ENCODE peak calls at places on chromosomes 3 and 15, in five cellular contexts. A is A549, I is HepG2, S is K562, C is GM12878. Q is an unnamed sample.

GRCh38 chr3:194224536-194224935 is 88.6 kb downstream of the HES1 start:
- DNase-seq in A (no peak), I (no peak), S (no peak), C (no peak), Q (no peak)

GRCh38 chr15:23629234-23629805 is 18.3 kb downstream of the MAGEL2 start:
- DNase-seq in A (no peak), I (no peak), S (peak), C (no peak), Q (peak)

GRCh38 chr3:151386063-151386462 is 1.5 kb upstream of the P2RY12 start:
- DNase-seq in A (no peak), I (no peak), S (no peak), C (no peak), Q (no peak)

GRCh38 chr3:147945968-147946519 is 536.9 kb downstream of the ZIC1 start:
- DNase-seq in A (peak), I (peak), S (no peak), C (peak), Q (peak)

GRCh38 chr3:197239857-197240256 is 58.6 kb downstream of the DLG1 start:
- DNase-seq in A (no peak), I (no peak), S (no peak), C (no peak), Q (no peak)

GRCh38 chr3:37691213-37691830 is 170.4 kb upstream of the CTDSPL start:
- DNase-seq in A (no peak), I (no peak), S (no peak), C (no peak), Q (no peak)

GRCh38 chr3:73060302-73060723 is 1.1 kb upstream of the EBLN2 start:
- DNase-seq in A (no peak), I (no peak), S (no peak), C (no peak), Q (no peak)

GRCh38 chr15:49052662-49053061 is 6.4 kb upstream of the SECISBP2L start:
- DNase-seq in A (no peak), I (no peak), S (no peak), C (no peak), Q (no peak)

GRCh38 chr3:106119691-106120090 is 250.9 kb upstream of the CBLB start:
- DNase-seq in A (no peak), I (no peak), S (no peak), C (no peak), Q (peak)

GRCh38 chr3:120820748-120821147 is 78.2 kb downstream of the GTF2E1 start:
- DNase-seq in A (no peak), I (peak), S (no peak), C (no peak), Q (no peak)

GRCh38 chr15:34652726-34653033 is 69.2 kb upstream of the GOLGA8B start:
- DNase-seq in A (no peak), I (no peak), S (peak), C (no peak), Q (no peak)

GRCh38 chr3:12170207-12170606 is 11.5 kb upstream of the TIMP4 start:
- DNase-seq in A (no peak), I (no peak), S (no peak), C (no peak), Q (no peak)

GRCh38 chr3:190526787-190527767 is 13.2 kb downstream of the IL1RAP start:
- DNase-seq in A (no peak), I (peak), S (no peak), C (no peak), Q (no peak)

GRCh38 chr3:135576786-135577185 is 388.7 kb upstream of the PPP2R3A start:
- DNase-seq in A (no peak), I (no peak), S (no peak), C (no peak), Q (no peak)

GRCh38 chr3:104359546-104359945 is 1007.2 kb upstream of the ALCAM start:
- DNase-seq in A (no peak), I (no peak), S (no peak), C (no peak), Q (peak)

GRCh38 chr3:32705232-32705631 is 20.2 kb downstream of the CNOT10 start:
- DNase-seq in A (no peak), I (no peak), S (peak), C (no peak), Q (no peak)

GRCh38 chr15:89068325-89068784 is 19.9 kb upstream of the ABHD2 start:
- DNase-seq in A (no peak), I (no peak), S (peak), C (peak), Q (no peak)

GRCh38 chr15:29208352-29208751 is 61.3 kb downstream of the NSMCE3 start:
- DNase-seq in A (no peak), I (no peak), S (peak), C (no peak), Q (no peak)

GRCh38 chr3:131794766-131795381 is 239.9 kb downstream of the CPNE4 start:
- DNase-seq in A (peak), I (peak), S (peak), C (no peak), Q (peak)

GRCh38 chr3:129942296-129942695 is 32.2 kb upstream of the TRH start:
- DNase-seq in A (peak), I (peak), S (peak), C (no peak), Q (peak)

GRCh38 chr15:62241135-62241770 is 76.2 kb upstream of the C2CD4B start:
- DNase-seq in A (peak), I (peak), S (peak), C (no peak), Q (peak)

GRCh38 chr15:48580736-48581135 is 64.8 kb downstream of the FBN1 start:
- DNase-seq in A (no peak), I (no peak), S (no peak), C (no peak), Q (no peak)

GRCh38 chr3:134232146-134232545 is 18.5 kb downstream of the RYK start:
- DNase-seq in A (no peak), I (no peak), S (no peak), C (no peak), Q (no peak)

GRCh38 chr3:171556133-171556532 is 95.9 kb upstream of the TNIK start:
- DNase-seq in A (no peak), I (no peak), S (peak), C (no peak), Q (no peak)

GRCh38 chr15:64144565-64145281 is 6.8 kb upstream of the SNX22 start:
- DNase-seq in A (no peak), I (no peak), S (peak), C (peak), Q (no peak)

GRCh38 chr3:132229641-132230040 is 87.6 kb upstream of the ACP3 start:
- DNase-seq in A (no peak), I (no peak), S (no peak), C (no peak), Q (no peak)

GRCh38 chr3:62084558-62084957 is 288.8 kb downstream of the FEZF2 start:
- DNase-seq in A (no peak), I (no peak), S (no peak), C (no peak), Q (no peak)

GRCh38 chr3:150544726-150545125 is 1.6 kb downstream of the SERP1 start:
- DNase-seq in A (no peak), I (peak), S (no peak), C (no peak), Q (no peak)

GRCh38 chr15:70275461-70276138 is 177.9 kb upstream of the TLE3 start:
- DNase-seq in A (no peak), I (no peak), S (no peak), C (no peak), Q (no peak)

GRCh38 chr15:70273808-70274207 is 176.1 kb upstream of the TLE3 start:
- DNase-seq in A (no peak), I (no peak), S (no peak), C (no peak), Q (no peak)

GRCh38 chr15:70274255-70274654 is 176.5 kb upstream of the TLE3 start:
- DNase-seq in A (no peak), I (no peak), S (no peak), C (no peak), Q (no peak)

GRCh38 chr15:70276401-70276800 is 178.7 kb upstream of the TLE3 start:
- DNase-seq in A (no peak), I (no peak), S (no peak), C (no peak), Q (no peak)

GRCh38 chr15:70274908-70275307 is 177.2 kb upstream of the TLE3 start:
- DNase-seq in A (no peak), I (no peak), S (no peak), C (no peak), Q (no peak)
- TF ChIP-seq JUNB in A (no peak), I (no peak), S (no peak), C (no peak), Q (no peak)

DNA sequence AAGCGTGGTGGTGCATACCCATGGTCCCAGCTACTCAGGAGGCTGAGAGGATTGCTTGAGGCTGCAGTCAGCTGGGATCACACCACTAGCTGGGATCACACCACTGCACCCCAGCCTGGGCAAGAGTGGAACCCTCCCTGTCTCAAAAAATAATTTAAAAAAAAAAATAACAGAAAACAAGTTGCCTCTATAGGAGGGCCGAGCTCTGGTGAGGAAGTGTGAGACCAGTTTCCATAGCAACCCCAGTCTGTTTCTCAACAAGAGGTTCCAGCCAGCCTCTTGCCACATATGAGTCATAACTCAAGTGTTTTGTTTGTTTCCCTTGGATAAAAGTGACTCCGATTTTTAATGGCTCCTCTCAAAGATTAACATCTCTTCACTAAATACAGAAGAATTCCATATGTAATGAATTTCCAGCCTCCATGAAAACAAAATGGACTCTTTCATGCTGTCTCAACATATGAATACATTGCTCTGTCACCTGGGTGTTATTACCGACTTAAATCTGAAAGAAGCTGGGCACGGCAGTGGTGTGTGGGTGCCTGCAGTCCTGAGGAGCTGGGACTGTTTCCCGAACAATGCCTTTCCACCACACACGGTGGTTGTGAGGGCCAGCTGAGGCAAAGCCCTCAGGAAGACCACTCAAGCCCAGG is 19.7 kb downstream of the TMEM43 start:
- DNase-seq in A (peak), I (peak), S (peak), C (peak), Q (peak)
- TF ChIP-seq JUNB in A (peak), I (no peak), S (no peak), C (peak), Q (no peak)

DNA sequence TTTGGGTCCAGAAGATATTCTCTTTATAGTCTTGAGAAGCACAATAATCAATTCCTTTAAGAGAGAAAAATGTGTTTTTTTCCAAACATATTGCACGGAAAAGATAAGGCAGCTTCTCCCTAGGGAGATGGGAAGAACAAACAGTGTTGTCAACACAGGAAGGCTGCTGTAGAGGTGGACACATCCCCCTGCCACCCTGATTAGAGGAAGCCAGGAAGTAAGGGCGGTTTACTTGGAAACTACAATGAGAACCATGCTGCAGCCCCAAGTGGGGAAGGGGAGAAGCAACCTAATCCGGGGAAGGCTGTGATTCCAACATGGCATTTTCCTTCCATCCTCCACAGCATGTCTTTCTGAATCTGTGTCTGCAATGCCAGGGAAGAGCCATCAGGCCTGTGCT is 256.9 kb upstream of the TGFBR2 start:
- DNase-seq in A (no peak), I (peak), S (no peak), C (no peak), Q (peak)
- TF ChIP-seq JUNB in A (no peak), I (no peak), S (no peak), C (no peak), Q (no peak)

GRCh38 chr3:20054549-20054987 is 14.3 kb downstream of the KAT2B start:
- DNase-seq in A (peak), I (peak), S (no peak), C (peak), Q (no peak)
- TF ChIP-seq JUNB in A (peak), I (no peak), S (no peak), C (no peak), Q (no peak)

GRCh38 chr15:76844096-76844495 is 61.0 kb downstream of the SCAPER start:
- DNase-seq in A (no peak), I (no peak), S (no peak), C (no peak), Q (no peak)
- TF ChIP-seq JUNB in A (no peak), I (no peak), S (no peak), C (no peak), Q (no peak)

GRCh38 chr15:41483115-41483514 is 10.6 kb upstream of the ITPKA start:
- DNase-seq in A (no peak), I (no peak), S (no peak), C (peak), Q (no peak)
- TF ChIP-seq JUNB in A (no peak), I (no peak), S (no peak), C (no peak), Q (no peak)

DNA sequence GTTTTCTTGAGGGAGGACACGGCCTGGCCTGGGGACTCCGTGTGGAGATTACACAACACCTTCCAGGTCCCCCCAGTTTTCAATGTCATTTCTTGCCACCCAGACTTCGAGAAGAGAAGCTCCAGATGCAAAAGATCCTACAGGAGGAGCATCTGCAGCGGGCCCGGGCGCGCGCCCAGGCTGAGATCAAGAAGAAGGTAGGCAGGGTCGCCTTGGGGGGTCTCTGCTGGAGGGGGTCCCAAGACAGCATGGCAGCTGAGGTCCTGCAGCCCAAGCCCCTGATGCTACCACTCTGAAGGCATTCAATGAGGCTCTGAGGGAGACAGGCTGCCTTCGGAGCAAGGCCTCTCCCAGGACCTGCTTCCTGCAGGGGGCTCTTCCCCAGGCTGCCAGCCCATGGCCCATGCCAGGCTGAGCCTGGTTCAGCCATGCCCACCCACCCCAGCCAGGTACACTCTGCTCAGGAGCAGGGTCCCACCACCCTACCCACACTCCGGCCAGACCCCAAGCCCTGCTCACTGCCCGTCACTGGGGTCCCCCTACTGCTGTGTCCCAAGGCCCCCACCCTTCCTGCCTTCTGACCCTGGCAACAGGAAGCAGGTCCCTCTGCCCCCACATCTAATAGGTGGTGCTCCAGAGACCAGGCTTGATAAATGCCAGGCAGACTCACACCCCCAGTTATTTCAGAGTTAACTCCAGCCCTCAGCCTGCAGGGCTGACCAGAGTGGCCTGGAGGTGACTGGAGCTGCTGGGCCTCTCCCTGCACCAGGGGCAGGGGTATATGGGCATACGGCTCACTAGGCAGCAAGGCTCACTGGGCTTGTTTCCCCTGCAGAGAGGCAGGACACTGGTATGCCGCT is 40.0 kb downstream of the ZXDC start:
- DNase-seq in A (no peak), I (no peak), S (no peak), C (no peak), Q (no peak)
- TF ChIP-seq JUNB in A (no peak), I (no peak), S (no peak), C (no peak), Q (no peak)